ENCODE peak calls at places on chromosomes 7 and 10, in five cellular contexts. M, P, D, W and Z are unnamed samples.

GRCh38 chr7:25843467-25843866 is 308.5 kb upstream of the NFE2L3 start:
- DNase-seq in D (no peak), P (no peak), W (no peak), M (no peak), Z (no peak)

GRCh38 chr10:60733189-60733815 is 45.0 kb upstream of the CDK1 start:
- DNase-seq in D (peak), P (peak), W (peak), M (peak), Z (no peak)

GRCh38 chr10:60541461-60541860 is 151.8 kb upstream of the ANK3 start:
- DNase-seq in W (no peak), D (peak), P (no peak), M (no peak), Z (no peak)

GRCh38 chr10:707861-708260 is 18.4 kb upstream of the DIP2C start:
- DNase-seq in M (no peak), D (no peak), W (no peak), P (no peak), Z (no peak)

GRCh38 chr7:141276031-141276430 is 202.2 kb downstream of the TMEM178B start:
- DNase-seq in M (no peak), W (no peak), D (no peak), P (no peak), Z (no peak)

GRCh38 chr10:118349235-118349634 is 7.1 kb upstream of the FAM204A start:
- DNase-seq in D (no peak), M (no peak), P (no peak), W (no peak), Z (no peak)

GRCh38 chr7:90666186-90666585 is 70.1 kb downstream of the CDK14 start:
- DNase-seq in P (no peak), W (no peak), D (no peak), M (no peak), Z (no peak)

GRCh38 chr7:102453319-102453718 is 11.3 kb downstream of the ALKBH4 start:
- DNase-seq in W (no peak), M (no peak), P (no peak), D (no peak), Z (no peak)

GRCh38 chr10:8511026-8511425 is 456.5 kb downstream of the GATA3 start:
- DNase-seq in P (no peak), D (no peak), M (no peak), W (no peak), Z (no peak)

GRCh38 chr10:124626759-124627380 is 117.3 kb downstream of the FAM53B start:
- DNase-seq in M (no peak), P (peak), D (no peak), W (peak), Z (no peak)

GRCh38 chr10:22504766-22505165 is 159.5 kb downstream of the SPAG6 start:
- DNase-seq in D (no peak), W (no peak), P (no peak), M (no peak), Z (no peak)

GRCh38 chr7:38382627-38383026 is 109.2 kb upstream of the TARP start:
- DNase-seq in D (no peak), M (no peak), P (no peak), W (no peak), Z (no peak)

GRCh38 chr7:71937840-71938371 is 474.2 kb downstream of the CALN1 start:
- DNase-seq in M (no peak), D (no peak), W (no peak), P (no peak), Z (no peak)

GRCh38 chr10:57663401-57663800 is 604.3 kb downstream of the IPMK start:
- DNase-seq in D (no peak), P (no peak), W (no peak), M (no peak), Z (no peak)
- TF ChIP-seq CTCF in D (no peak), P (no peak), W (no peak), M (no peak), Z (no peak)

GRCh38 chr7:30630986-30631385 is 36.3 kb downstream of the GARS1 start:
- DNase-seq in D (no peak), M (no peak), P (no peak), W (no peak), Z (no peak)

GRCh38 chr7:30626984-30627383 is 32.3 kb downstream of the GARS1 start:
- DNase-seq in M (no peak), W (no peak), P (no peak), D (no peak), Z (no peak)

GRCh38 chr7:30625283-30625682 is 30.6 kb downstream of the GARS1 start:
- DNase-seq in P (no peak), M (no peak), W (no peak), D (no peak), Z (no peak)
- H3K4me3 ChIP-seq in P (no peak), M (no peak), W (no peak), D (no peak), Z (no peak)

DNA sequence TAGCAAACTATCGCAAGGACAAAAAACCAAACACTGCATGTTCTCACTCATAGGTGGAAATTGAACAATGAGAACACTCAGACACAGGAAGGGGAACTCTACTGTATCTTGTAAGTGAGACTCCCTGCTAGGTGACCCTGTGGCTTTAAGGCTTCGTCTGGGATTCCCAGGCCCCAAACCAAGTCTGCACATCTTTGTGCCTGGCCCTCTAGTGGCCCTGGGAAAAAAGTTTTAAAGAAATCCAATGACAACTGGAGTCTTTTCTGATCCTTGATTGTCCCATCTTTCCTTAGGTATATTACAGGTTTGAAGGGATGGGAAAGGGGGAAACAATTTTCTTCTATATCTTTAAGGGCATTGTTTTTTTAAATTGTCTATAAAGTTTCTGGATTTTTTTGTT is 10.6 kb upstream of the LIPM start:
- DNase-seq in M (peak), D (peak), P (no peak), W (no peak), Z (no peak)
- TF ChIP-seq CTCF in M (peak), D (peak), P (no peak), W (no peak), Z (peak)

DNA sequence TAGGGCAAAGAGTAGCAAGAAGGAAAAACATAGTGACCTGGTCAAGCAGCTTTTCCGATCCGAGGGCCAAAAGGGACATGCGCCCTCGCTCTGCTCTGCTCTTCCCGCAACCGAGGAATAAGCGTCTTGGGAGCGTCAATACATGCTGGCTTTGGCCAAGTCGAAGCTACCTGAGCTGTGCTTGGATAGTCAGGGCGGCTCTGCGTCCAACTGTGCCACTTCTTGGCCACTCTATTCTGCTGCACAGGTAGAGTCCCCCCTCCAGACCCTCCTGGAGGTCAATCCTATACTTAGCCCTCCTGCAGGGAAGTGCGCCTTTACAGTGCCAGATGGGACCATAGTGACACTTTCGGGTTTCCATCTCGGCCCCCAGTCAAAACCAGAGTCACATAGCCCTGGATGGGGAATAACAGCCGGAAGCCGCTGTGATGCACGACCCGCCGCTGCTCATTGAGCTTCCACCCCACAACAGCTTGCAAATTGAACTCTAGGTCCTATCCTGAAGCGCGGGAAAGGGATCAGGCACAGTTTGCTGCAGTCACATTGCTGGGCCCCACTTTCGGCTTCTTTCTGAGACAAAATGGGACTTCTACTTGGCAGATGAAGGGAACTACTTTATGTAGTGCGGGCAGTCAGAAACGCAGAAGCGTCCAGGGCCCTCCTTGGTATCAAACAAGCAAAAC is 1.1 kb upstream of the HPSE2 start:
- DNase-seq in P (no peak), D (peak), W (no peak), M (no peak), Z (no peak)
- H3K4me3 ChIP-seq in P (no peak), D (peak), W (no peak), M (no peak), Z (no peak)